ENCODE peak calls at places on chromosomes 6 and 20, in ten cellular contexts. U is IMR-90, M is spleen, G is A549, V is ovary, I is Peyer's patch, R is transverse colon, F is esophagus squamous epithelium, A is uterus, Y is right lobe of liver. D is an unnamed sample.
A peak's percentile ranks its signal among the peaks of the same experiment; 100 is the strongest.

GRCh38 chr6:111862727-111863126 is 10.5 kb downstream of the FYN start:
- DNase-seq in U (no peak), M (no peak), G (no peak), V (no peak), I (no peak), R (no peak), F (no peak), A (no peak), Y (no peak), D (no peak)

GRCh38 chr6:166257911-166258318 is 50.3 kb downstream of the PRR18 start:
- DNase-seq in U (no peak), M (no peak), G (no peak), V (no peak), I (no peak), R (no peak), F (no peak), A (no peak), Y (no peak), D (no peak)

GRCh38 chr6:112332274-112332673 is 14.9 kb upstream of the RFPL4B start:
- DNase-seq in U (peak; percentile 82), M (no peak), G (no peak), V (no peak), I (no peak), R (no peak), F (no peak), A (no peak), Y (no peak), D (no peak)

GRCh38 chr6:17012421-17013225 is 89.2 kb upstream of the STMND1 start:
- DNase-seq in U (peak; percentile 65), M (no peak), G (no peak), V (no peak), I (no peak), R (peak; percentile 10), F (no peak), A (peak; percentile 57), Y (no peak), D (no peak)

GRCh38 chr6:101806241-101806640 is 412.7 kb downstream of the GRIK2 start:
- DNase-seq in U (peak; percentile 92), M (no peak), G (no peak), V (no peak), I (no peak), R (no peak), F (no peak), A (no peak), Y (no peak), D (no peak)

GRCh38 chr6:100614933-100615332 is 150.2 kb upstream of the SIM1 start:
- DNase-seq in U (no peak), M (no peak), G (no peak), V (no peak), I (no peak), R (no peak), F (no peak), A (no peak), Y (no peak), D (no peak)

GRCh38 chr6:3793545-3793944 is 42.0 kb upstream of the PXDC1 start:
- DNase-seq in U (no peak), M (no peak), G (no peak), V (no peak), I (no peak), R (no peak), F (no peak), A (no peak), Y (no peak), D (no peak)

GRCh38 chr20:46757754-46758678 is 48.6 kb downstream of the SLC2A10 start:
- DNase-seq in U (peak; percentile 60), M (no peak), G (peak; percentile 70), V (peak; percentile 46), I (peak; percentile 77), R (peak; percentile 51), F (no peak), A (peak; percentile 34), Y (peak; percentile 39), D (peak; percentile 34)

GRCh38 chr6:41644297-41644879 is 6.1 kb downstream of the MDFI start:
- DNase-seq in U (no peak), M (peak; percentile 67), G (no peak), V (no peak), I (no peak), R (no peak), F (no peak), A (no peak), Y (peak; percentile 6), D (no peak)

GRCh38 chr6:41647061-41647511 is 8.8 kb downstream of the MDFI start:
- DNase-seq in U (no peak), M (no peak), G (no peak), V (no peak), I (no peak), R (no peak), F (no peak), A (no peak), Y (no peak), D (no peak)

GRCh38 chr6:41648070-41648585 is 9.9 kb downstream of the MDFI start:
- DNase-seq in U (no peak), M (no peak), G (no peak), V (peak; percentile 9), I (no peak), R (no peak), F (no peak), A (no peak), Y (no peak), D (no peak)

GRCh38 chr6:41645007-41645618 is 6.8 kb downstream of the MDFI start:
- DNase-seq in U (no peak), M (no peak), G (no peak), V (no peak), I (no peak), R (no peak), F (no peak), A (no peak), Y (peak; percentile 0), D (no peak)

GRCh38 chr6:41646026-41646795 is 7.9 kb downstream of the MDFI start:
- DNase-seq in U (no peak), M (no peak), G (no peak), V (no peak), I (no peak), R (no peak), F (no peak), A (no peak), Y (no peak), D (no peak)
- H3K27ac ChIP-seq in U (no peak overlapping the region), M (no peak overlapping the region), G (no peak overlapping the region), V (no peak overlapping the region), I (no peak overlapping the region), R (no peak overlapping the region), F (no peak overlapping the region), A (no peak overlapping the region), Y (no peak overlapping the region), D (no peak overlapping the region)

GRCh38 chr6:6386010-6386409 is 65.5 kb upstream of the F13A1 start:
- DNase-seq in U (no peak), M (no peak), G (no peak), V (no peak), I (no peak), R (no peak), F (no peak), A (no peak), Y (no peak), D (peak; percentile 57)

GRCh38 chr6:6395581-6396197 is 75.2 kb upstream of the F13A1 start:
- DNase-seq in U (no peak), M (no peak), G (no peak), V (no peak), I (no peak), R (no peak), F (no peak), A (no peak), Y (no peak), D (no peak)

GRCh38 chr6:6392214-6393068 is 72.0 kb upstream of the F13A1 start:
- DNase-seq in U (no peak), M (no peak), G (no peak), V (no peak), I (no peak), R (no peak), F (no peak), A (no peak), Y (no peak), D (no peak)

GRCh38 chr6:6393069-6393529 is 72.6 kb upstream of the F13A1 start:
- DNase-seq in U (no peak), M (no peak), G (no peak), V (no peak), I (no peak), R (no peak), F (no peak), A (no peak), Y (no peak), D (no peak)

DNA sequence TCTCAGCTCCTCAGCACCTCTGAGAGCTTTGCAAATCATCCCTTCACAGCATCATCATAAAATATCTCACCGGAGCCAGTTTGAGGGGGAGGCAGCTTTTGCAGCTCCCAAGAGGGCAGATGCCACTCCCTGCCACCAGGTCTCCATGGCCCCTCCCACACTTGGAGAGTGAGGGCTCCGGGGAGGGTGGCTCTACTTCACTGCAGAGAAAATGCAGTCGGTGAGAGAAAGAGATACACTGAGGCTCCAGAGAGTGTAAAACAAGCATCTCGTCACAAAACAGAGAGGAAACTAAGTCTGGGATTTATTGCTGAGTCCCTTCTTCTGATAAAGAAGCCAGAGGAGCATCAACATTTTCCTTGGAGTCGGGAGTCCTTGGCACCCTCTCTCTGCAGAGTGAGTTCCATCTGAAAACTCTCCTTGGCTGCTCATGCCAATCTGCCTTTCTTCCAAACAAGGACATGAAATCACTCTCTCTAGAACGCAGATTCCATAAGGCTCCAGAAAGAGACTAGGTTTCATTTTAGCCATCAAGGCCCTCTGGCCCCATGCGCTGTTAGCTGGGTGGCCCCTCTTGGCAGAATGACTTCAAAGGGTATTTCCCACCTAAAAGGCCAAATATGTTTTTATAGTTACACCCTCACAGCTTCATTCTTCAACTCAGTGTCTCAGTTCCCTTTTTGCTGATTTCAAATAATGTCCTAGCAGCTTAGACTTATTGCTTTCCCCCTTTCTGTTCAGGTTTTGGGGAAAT is 70.6 kb upstream of the F13A1 start:
- DNase-seq in U (no peak), M (no peak), G (no peak), V (no peak), I (no peak), R (no peak), F (no peak), A (no peak), Y (no peak), D (no peak)
- TF ChIP-seq POLR2A in U (no peak), M (no peak), G (no peak), V (no peak), I (no peak), R (no peak), F (no peak), A (no peak), Y (no peak), D (no peak)

DNA sequence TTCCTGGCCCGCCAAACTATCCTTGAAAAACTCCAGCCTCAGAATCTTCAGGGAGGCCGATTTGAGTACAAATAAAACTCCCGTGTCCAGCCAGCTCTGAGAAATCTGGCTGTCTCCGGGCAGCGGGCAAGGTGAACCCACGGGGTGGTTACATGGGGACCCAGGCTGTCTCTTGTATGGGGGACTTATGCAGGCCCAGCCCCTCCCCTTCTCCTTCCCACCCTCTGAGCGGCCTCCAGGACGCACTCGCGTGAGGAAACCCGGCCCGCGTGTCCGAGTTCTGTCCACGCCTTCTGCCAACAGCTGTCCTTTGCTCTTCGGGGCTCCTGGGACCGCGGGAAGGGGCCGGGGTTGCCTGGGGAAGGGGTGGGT is 36.3 kb upstream of the BLCAP start:
- DNase-seq in U (no peak), M (no peak), G (no peak), V (no peak), I (peak; percentile 37), R (no peak), F (no peak), A (no peak), Y (no peak), D (peak; percentile 46)
- H3K4me3 ChIP-seq in U (no peak overlapping the region), M (no peak overlapping the region), G (no peak overlapping the region), V (no peak overlapping the region), I (no peak overlapping the region), R (no peak overlapping the region), F (no peak overlapping the region), A (no peak overlapping the region), Y (no peak overlapping the region), D (no peak overlapping the region)

GRCh38 chr20:57736738-57737347 is 27.0 kb upstream of the PMEPA1 start:
- DNase-seq in U (no peak), M (no peak), G (no peak), V (no peak), I (no peak), R (peak; percentile 51), F (no peak), A (no peak), Y (no peak), D (no peak)

GRCh38 chr20:57734754-57735153 is 24.9 kb upstream of the PMEPA1 start:
- DNase-seq in U (no peak), M (no peak), G (no peak), V (no peak), I (no peak), R (no peak), F (no peak), A (no peak), Y (no peak), D (no peak)

GRCh38 chr20:57737349-57737748 is 27.5 kb upstream of the PMEPA1 start:
- DNase-seq in U (no peak), M (no peak), G (no peak), V (no peak), I (no peak), R (no peak), F (no peak), A (no peak), Y (no peak), D (no peak)

GRCh38 chr20:57738053-57738452 is 28.2 kb upstream of the PMEPA1 start:
- DNase-seq in U (no peak), M (no peak), G (no peak), V (no peak), I (no peak), R (no peak), F (no peak), A (no peak), Y (no peak), D (no peak)

GRCh38 chr20:57735831-57736737 is 26.3 kb upstream of the PMEPA1 start:
- DNase-seq in U (no peak), M (no peak), G (no peak), V (no peak), I (no peak), R (no peak), F (no peak), A (no peak), Y (no peak), D (no peak)
- H3K27ac ChIP-seq in U (no peak overlapping the region), M (no peak overlapping the region), G (no peak overlapping the region), V (no peak overlapping the region), I (no peak overlapping the region), R (no peak overlapping the region), F (no peak overlapping the region), A (no peak overlapping the region), Y (no peak overlapping the region), D (no peak overlapping the region)

D was measured in adrenal gland.